ENCODE peak calls at places on chromosomes 5 and 9, in eight cellular contexts. H is heart left ventricle; J is prostate gland; M is IMR-90; Q is left ventricle myocardium inferior; E is tibial nerve; X is CD8-positive, alpha-beta T cell; W is uterus. B is an unnamed sample. For H3K36me3 and H3K4me1, the result is how much of the 10 kb centered on the place peaks cover.

GRCh38 chr5:62093981-62094380 is 212.0 kb upstream of the KIF2A start:
- DNase-seq in X (no peak), Q (no peak), E (no peak), H (no peak), W (no peak), M (peak), J (no peak), B (no peak)

GRCh38 chr5:179866241-179867078 is 7.8 kb upstream of the MRNIP start:
- DNase-seq in W (no peak), Q (no peak), J (no peak), X (no peak), H (no peak), E (no peak), M (no peak), B (no peak)

GRCh38 chr5:170633235-170634041 is 129.6 kb downstream of the KCNIP1 start:
- DNase-seq in X (no peak), H (no peak), Q (peak), E (no peak), M (peak), W (peak), J (peak), B (peak)

GRCh38 chr5:123670981-123671557 is 159.1 kb downstream of the CSNK1G3 start:
- DNase-seq in Q (no peak), J (peak), H (no peak), X (peak), M (peak), W (peak), E (peak), B (no peak)

GRCh38 chr9:91781116-91781515 is 168.9 kb downstream of the ROR2 start:
- DNase-seq in Q (no peak), H (no peak), J (no peak), M (no peak), E (no peak), W (no peak), X (no peak), B (no peak)

GRCh38 chr9:4235951-4236804 is 63.7 kb downstream of the GLIS3 start:
- DNase-seq in J (peak), W (no peak), E (no peak), Q (no peak), X (no peak), H (no peak), M (peak), B (no peak)

GRCh38 chr5:150540615-150541396 is 32.9 kb downstream of the NDST1 start:
- DNase-seq in M (peak), H (no peak), W (no peak), J (peak), Q (no peak), X (no peak), E (no peak), B (no peak)

GRCh38 chr9:100714372-100715099 is 136.7 kb downstream of the CAVIN4 start:
- DNase-seq in W (no peak), Q (peak), M (peak), E (no peak), X (no peak), H (no peak), J (peak), B (no peak)

GRCh38 chr5:67817652-67818051 is 397.9 kb upstream of the PIK3R1 start:
- DNase-seq in M (no peak), H (peak), X (no peak), W (no peak), J (no peak), E (no peak), Q (no peak), B (no peak)

GRCh38 chr9:135726138-135726853 is 24.3 kb downstream of the KCNT1 start:
- DNase-seq in X (no peak), W (no peak), Q (no peak), J (no peak), H (no peak), M (no peak), E (no peak), B (no peak)

GRCh38 chr9:133944746-133945135 is 47.4 kb downstream of the VAV2 start:
- DNase-seq in H (peak), E (no peak), X (no peak), M (peak), J (peak), W (peak), Q (peak), B (peak)

GRCh38 chr9:34592895-34593601 is 3.5 kb upstream of the CNTFR start:
- DNase-seq in Q (peak), M (no peak), W (peak), H (peak), E (peak), J (peak), X (no peak), B (peak)

GRCh38 chr5:59542841-59543825 is 350.4 kb downstream of the PDE4D start:
- DNase-seq in H (peak), Q (peak), X (no peak), E (no peak), J (no peak), M (no peak), W (peak), B (no peak)

GRCh38 chr9:69961834-69962233 is 81.8 kb upstream of the MAMDC2 start:
- DNase-seq in Q (no peak), J (no peak), M (no peak), X (no peak), W (no peak), H (no peak), E (no peak), B (no peak)

GRCh38 chr5:139451176-139451575 is 11.4 kb downstream of the ECSCR start:
- DNase-seq in J (no peak), H (no peak), W (no peak), M (no peak), Q (no peak), E (no peak), X (no peak), B (peak)

GRCh38 chr9:136618578-136619547 is 43.9 kb upstream of the EGFL7 start:
- DNase-seq in J (no peak), Q (peak), W (no peak), H (peak), M (no peak), X (no peak), E (no peak), B (peak)

GRCh38 chr5:132419517-132420468 is 50.3 kb downstream of the SLC22A5 start:
- DNase-seq in X (peak), H (peak), Q (peak), W (peak), M (peak), E (peak), J (peak), B (peak)
- TF ChIP-seq CTCF in X (peak), H (peak), Q (peak), W (peak), M (peak), E (peak), J (peak), B (peak)

DNA sequence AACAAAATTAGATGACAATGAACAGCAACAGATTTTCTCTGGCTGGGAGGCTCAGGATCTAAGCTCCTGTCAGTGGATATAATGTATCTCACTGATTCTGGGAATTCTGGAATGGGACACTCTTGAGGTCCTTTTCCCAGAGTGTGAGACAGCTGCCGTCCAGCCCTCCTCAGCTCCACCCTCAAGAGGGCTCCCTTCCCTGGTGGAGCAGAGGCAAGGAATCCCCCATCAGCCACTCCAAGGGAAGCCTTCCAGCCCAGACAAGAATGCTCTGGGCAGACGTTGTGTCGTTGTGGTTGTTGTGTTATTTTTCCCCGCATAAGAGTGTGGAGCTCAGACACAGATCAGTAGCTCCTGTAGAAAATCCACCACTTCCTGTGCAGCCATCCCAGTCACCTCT is 47.7 kb upstream of the ATP10B start:
- DNase-seq in M (no peak), J (no peak), E (no peak), H (no peak), W (no peak), X (no peak), Q (no peak), B (no peak)
- H3K36me3 ChIP-seq in M (under half), J (under half), E (under half), H (under half), W (under half), X (under half), Q (under half), B (under half)

DNA sequence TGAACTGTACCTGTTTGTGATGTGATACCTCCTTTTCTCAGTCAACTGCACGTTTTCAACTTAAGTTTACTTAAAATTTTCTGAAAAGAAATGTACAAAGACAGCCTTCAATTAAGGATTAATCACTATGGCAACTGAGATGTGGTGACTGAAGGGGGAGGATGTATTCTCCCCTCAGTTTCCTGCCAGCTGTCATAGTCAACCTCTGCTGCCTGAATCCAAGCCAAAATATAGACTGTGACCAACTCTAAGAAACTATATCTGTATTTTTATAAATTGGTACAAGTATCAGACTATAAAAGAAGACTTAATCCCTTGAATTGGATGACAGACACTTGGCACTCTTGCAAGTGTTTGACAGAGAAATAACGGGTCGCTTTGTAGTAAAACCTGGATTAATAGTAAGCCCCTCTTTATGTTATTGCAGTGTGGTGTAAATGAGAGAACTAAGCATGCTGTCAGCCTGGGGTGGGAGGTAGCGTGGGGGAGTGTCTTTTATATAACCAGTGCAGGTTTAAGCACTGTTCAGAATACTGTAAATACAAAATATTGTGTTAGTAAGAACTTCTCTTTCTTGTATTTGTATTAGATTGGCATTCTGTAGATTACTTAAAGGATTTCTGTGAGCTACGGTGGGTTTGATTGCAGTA is 106.4 kb downstream of the ERCC6L2 start:
- DNase-seq in E (no peak), M (no peak), X (no peak), Q (no peak), J (no peak), W (no peak), H (no peak), B (no peak)
- H3K4me1 ChIP-seq in E (under half), M (under half), X (under half), Q (under half), J (under half), W (under half), H (under half), B (under half)

GRCh38 chr5:1107167-1108007 is 4.5 kb downstream of the SLC12A7 start:
- DNase-seq in W (no peak), J (no peak), X (no peak), M (no peak), Q (no peak), H (no peak), E (no peak), B (no peak)
- TF ChIP-seq CTCF in W (no peak), J (no peak), X (no peak), M (no peak), Q (peak), H (peak), E (no peak), B (no peak)

DNA sequence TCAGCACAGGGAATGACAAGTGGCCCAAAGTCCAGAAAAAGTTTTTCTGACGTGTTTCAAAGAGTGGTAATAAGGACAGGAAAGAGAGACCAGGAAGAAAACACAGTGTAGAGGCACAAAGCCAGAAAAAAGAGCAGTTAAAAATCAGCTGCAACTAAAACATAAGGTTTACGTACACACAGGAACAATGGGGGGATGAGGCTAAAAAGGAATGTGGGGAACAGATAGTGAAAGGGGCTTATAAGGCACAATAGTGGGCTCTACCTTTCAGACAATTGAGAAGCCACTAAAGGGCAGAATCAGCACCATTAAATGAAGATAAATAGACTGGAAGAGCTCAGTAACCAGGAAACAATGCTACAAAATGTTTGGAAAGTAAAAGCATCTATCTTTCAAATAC is 5.5 kb downstream of the ELP1 start:
- DNase-seq in J (no peak), M (no peak), H (no peak), Q (no peak), W (no peak), X (no peak), E (no peak), B (no peak)
- H3K36me3 ChIP-seq in J (under half), M (under half), H (under half), Q (half or more), W (under half), X (under half), E (under half), B (half or more)

DNA sequence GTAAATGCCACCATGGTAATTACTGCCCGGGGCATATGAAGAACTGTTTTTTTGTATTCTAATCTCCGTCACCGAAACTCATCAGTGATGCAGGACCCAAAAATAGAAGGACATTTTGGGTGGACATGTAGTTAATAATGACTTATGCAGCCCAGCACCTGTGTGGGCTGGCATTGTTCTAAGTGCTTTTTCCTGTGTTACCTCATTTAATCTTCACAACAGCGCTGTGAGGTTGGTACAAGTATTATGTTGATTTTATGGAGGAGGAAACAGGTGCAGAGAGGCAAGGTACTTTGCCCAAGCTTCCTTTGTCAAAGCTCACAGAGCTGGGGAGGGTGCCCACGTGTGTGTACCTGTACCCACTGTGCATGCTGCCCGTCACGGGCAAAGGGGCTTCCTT is 58.4 kb downstream of the DAPK1 start:
- DNase-seq in X (no peak), Q (no peak), W (no peak), E (no peak), J (no peak), H (no peak), M (no peak), B (no peak)
- H3K4me1 ChIP-seq in X (under half), Q (under half), W (under half), E (under half), J (under half), H (under half), M (under half), B (under half)

DNA sequence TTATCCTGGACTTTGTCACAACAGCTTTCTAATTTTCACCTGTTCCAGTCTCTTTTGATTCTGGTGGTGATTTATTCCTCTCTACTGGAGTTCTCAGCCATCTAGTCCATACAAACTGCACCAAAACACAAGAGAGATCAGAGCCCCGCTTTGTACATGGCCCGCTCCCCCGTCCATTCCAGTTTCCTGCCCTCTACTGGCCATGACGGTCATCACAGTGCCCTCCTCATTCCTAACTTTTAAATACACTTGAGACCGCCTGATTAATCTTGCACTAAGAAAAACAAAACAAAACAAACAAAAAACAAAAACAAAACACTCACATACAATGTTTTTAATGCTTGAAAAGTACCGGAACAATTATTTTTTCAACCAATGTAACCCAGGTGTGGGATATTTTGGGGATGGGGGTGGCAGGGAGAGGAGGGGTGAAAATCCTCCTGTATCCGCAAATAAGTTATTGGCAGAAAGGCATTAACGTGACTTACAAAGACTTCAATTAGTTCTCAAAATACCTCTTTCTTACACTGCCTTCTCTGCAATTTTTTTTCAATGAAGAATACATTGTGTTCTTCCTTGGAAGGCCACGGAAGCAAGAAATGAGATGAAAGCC is 84.8 kb upstream of the PAM start:
- DNase-seq in E (no peak), Q (no peak), M (no peak), W (no peak), J (no peak), X (no peak), H (peak), B (no peak)
- TF ChIP-seq CTCF in E (peak), Q (peak), M (peak), W (no peak), J (no peak), X (no peak), H (peak), B (peak)

DNA sequence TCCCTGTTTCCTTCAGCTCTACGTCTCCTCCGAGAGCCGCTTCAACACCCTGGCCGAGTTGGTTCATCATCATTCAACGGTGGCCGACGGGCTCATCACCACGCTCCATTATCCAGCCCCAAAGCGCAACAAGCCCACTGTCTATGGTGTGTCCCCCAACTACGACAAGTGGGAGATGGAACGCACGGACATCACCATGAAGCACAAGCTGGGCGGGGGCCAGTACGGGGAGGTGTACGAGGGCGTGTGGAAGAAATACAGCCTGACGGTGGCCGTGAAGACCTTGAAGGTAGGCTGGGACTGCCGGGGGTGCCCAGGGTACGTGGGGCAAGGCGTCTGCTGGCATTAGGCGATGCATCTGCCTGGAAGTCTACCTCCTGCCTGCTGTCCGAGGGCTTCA is 27.7 kb downstream of the ABL1 start:
- DNase-seq in J (no peak), X (no peak), M (no peak), H (no peak), W (no peak), Q (no peak), E (no peak), B (no peak)
- H3K36me3 ChIP-seq in J (under half), X (under half), M (under half), H (under half), W (under half), Q (under half), E (under half), B (under half)

GRCh38 chr5:143183989-143184388 is 219.5 kb downstream of the NR3C1 start:
- DNase-seq in X (no peak), Q (no peak), M (no peak), J (no peak), E (no peak), W (no peak), H (no peak), B (no peak)
- H3K4me1 ChIP-seq in X (under half), Q (half or more), M (under half), J (under half), E (under half), W (under half), H (under half), B (under half)

DNA sequence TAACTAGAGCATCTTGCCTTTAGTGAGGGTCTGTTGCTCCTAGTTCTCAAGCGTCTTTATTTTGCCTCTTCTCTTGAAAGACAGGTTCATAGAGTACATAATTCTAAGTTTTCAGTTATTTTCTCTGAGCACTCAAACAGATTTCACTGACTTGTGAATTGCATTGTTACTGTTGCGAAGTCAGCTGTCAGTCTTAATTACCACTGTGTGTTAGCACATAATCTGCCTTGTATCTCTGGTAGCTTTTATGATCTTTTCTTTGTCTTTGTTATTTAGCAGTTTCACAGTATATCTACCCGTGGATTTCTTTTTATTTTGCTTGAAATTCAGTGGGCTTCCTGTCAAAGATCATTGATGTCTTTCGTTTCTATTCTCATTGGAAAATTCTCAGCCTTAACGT is 192.9 kb downstream of the TTLL11 start:
- DNase-seq in H (no peak), W (no peak), J (no peak), M (no peak), X (no peak), E (no peak), Q (no peak), B (no peak)
- TF ChIP-seq CTCF in H (no peak), W (no peak), J (no peak), M (no peak), X (no peak), E (no peak), Q (no peak), B (no peak)